ENCODE peak calls at places on chromosomes 11 and 22, in four cellular contexts. One of them, this sample, is unnamed. For H3K9me3, the result is how much of the 10 kb centered on the place peaks cover.

GRCh38 chr11:111402411-111402810 is 23.3 kb upstream of the POU2AF1 start:
- DNase-seq in IMR-90: no peak
- DNase-seq in K562: no peak
- DNase-seq in GM12878: no peak
- DNase-seq in this sample: no peak

GRCh38 chr22:40499187-40499753 is 128.9 kb downstream of the SGSM3 start:
- DNase-seq in IMR-90: peak
- DNase-seq in K562: peak
- DNase-seq in GM12878: peak
- DNase-seq in this sample: peak

GRCh38 chr22:31192513-31192912 is 19.6 kb upstream of the LIMK2 start:
- DNase-seq in IMR-90: peak
- DNase-seq in K562: no peak
- DNase-seq in GM12878: no peak
- DNase-seq in this sample: no peak

GRCh38 chr22:27489265-27489675 is 312.3 kb downstream of the MN1 start:
- DNase-seq in IMR-90: peak
- DNase-seq in K562: no peak
- DNase-seq in GM12878: no peak
- DNase-seq in this sample: no peak

GRCh38 chr11:28738549-28738948 is 630.4 kb downstream of the METTL15 start:
- DNase-seq in IMR-90: peak
- DNase-seq in K562: no peak
- DNase-seq in GM12878: no peak
- DNase-seq in this sample: peak

GRCh38 chr11:63478896-63479295 is 12.1 kb downstream of the PLAAT5 start:
- DNase-seq in IMR-90: peak
- DNase-seq in K562: peak
- DNase-seq in GM12878: peak
- DNase-seq in this sample: peak

GRCh38 chr11:962743-963142 is 37.1 kb downstream of the AP2A2 start:
- DNase-seq in IMR-90: no peak
- DNase-seq in K562: peak
- DNase-seq in GM12878: no peak
- DNase-seq in this sample: no peak

GRCh38 chr11:112540261-112540660 is 279.6 kb upstream of the PLET1 start:
- DNase-seq in IMR-90: no peak
- DNase-seq in K562: no peak
- DNase-seq in GM12878: no peak
- DNase-seq in this sample: no peak

GRCh38 chr11:119441898-119442243 is 18.9 kb upstream of the THY1 start:
- DNase-seq in IMR-90: no peak
- DNase-seq in K562: peak
- DNase-seq in GM12878: no peak
- DNase-seq in this sample: no peak

DNA sequence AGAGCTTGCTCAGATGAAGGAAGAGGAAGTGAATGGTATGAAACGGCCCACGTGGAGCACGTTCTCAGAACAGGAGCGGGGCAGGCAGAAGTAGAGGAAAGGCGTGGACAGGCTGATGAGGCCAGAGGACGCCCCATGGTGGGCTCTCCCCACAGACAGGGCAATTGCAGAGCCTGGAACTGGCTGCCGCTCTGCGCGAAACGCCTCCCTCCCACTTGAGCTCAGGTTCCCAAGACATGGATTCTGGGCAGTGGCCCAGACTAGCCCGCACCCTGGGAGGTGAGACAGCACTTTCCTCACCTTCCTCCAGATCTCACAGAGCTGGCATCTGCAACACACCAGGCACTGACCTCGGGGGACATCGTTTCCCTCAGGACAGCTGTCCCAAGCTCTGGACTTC is 117.6 kb downstream of the PHF21B start:
- DNase-seq in IMR-90: no peak
- DNase-seq in K562: no peak
- DNase-seq in GM12878: no peak
- DNase-seq in this sample: no peak
- TF ChIP-seq FOS in IMR-90: no peak
- TF ChIP-seq FOS in K562: no peak
- TF ChIP-seq FOS in GM12878: no peak
- TF ChIP-seq FOS in this sample: no peak

GRCh38 chr11:72124046-72124445 is 11.5 kb upstream of the FOLR3 start:
- DNase-seq in IMR-90: no peak
- DNase-seq in K562: no peak
- DNase-seq in GM12878: no peak
- DNase-seq in this sample: no peak

GRCh38 chr11:72122607-72123006 is 10.1 kb upstream of the ANAPC15 start:
- DNase-seq in IMR-90: no peak
- DNase-seq in K562: no peak
- DNase-seq in GM12878: no peak
- DNase-seq in this sample: no peak

GRCh38 chr11:72123117-72123653 is 10.7 kb upstream of the ANAPC15 start:
- DNase-seq in IMR-90: no peak
- DNase-seq in K562: no peak
- DNase-seq in GM12878: no peak
- DNase-seq in this sample: no peak

GRCh38 chr11:72127923-72128322 is 7.6 kb upstream of the FOLR3 start:
- DNase-seq in IMR-90: no peak
- DNase-seq in K562: no peak
- DNase-seq in GM12878: no peak
- DNase-seq in this sample: no peak

DNA sequence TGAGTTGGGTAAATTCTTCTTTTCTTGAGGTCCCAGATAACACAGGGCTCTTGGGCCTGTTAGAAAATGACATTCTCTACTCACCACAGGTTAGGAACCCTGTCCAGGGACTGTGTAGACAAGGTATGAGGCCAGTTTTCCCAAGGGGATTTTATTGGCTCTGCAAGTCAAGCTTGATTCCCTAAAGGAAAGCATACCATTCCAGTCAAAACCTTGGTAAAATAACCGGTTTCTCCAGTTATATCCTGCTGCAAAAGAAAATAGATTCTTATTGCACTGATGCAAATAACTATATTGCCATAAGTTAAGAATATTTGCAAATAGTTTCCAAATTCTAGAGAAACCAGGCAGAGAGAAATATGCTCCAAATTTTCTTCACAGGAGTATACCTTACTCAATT is 9.6 kb upstream of the FOLR3 start:
- DNase-seq in IMR-90: no peak
- DNase-seq in K562: no peak
- DNase-seq in GM12878: no peak
- DNase-seq in this sample: no peak
- H3K9me3 ChIP-seq in IMR-90: under half
- H3K9me3 ChIP-seq in K562: under half
- H3K9me3 ChIP-seq in GM12878: under half
- H3K9me3 ChIP-seq in this sample: under half

GRCh38 chr11:6027501-6027900 is 3.1 kb downstream of the OR56A1 start:
- DNase-seq in IMR-90: no peak
- DNase-seq in K562: no peak
- DNase-seq in GM12878: no peak
- DNase-seq in this sample: no peak

DNA sequence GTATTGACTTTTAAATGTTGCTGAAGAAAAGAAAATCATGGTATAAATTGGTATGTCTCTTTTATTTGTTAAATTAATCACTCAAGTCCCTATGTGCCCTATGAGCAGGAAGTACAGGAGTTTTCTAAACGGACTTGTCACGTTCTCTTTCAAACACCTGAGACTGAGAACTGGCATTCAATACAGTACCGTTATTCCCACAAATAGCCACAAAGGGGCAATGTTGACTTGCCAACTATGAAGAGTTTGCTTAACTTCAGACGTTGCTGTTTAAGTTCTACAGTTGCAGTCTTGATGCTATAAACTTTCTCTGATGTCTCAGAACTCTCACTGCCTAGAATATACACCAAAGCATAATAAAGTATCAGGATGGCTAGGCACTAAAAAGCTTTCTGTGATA is 7.6 kb downstream of the OR56A1 start:
- DNase-seq in IMR-90: peak
- DNase-seq in K562: peak
- DNase-seq in GM12878: peak
- DNase-seq in this sample: peak
- TF ChIP-seq FOS in IMR-90: no peak
- TF ChIP-seq FOS in K562: no peak
- TF ChIP-seq FOS in GM12878: no peak
- TF ChIP-seq FOS in this sample: no peak

DNA sequence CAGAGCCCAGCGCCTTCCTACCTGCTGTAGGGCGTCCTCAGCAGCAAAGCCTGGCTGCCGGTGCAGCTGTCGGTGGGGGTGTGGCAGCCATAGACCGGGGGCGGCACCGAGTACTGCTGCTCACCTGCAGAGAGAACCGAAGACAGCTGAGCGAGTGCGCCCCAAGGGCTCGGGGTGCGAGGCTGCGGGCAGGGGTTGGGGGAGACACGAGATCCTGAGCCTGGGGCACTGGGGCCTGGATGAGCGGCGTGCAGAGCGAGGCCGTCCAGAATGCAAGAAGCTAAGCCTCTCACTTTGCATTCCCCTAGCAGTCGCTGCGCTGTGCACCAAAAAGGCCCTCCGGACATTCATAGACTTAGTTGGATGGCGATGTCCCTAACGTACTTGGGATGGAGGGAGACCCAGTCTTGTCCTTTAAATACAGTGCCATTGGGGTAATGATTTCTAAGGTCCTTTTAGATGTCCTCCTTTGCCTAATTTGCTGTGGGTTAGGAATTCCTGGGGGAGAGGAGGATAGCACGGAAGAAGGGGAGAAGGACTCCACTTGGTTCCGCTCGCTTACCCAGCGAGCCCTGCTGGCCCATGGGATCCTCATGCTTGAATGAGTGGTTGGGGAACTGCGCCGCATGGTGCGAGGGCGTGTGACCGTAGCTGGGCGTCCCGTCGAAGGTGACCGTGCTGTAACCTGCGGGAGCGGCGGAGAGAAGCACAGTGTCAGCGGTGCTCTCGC is 7.2 kb downstream of the WT1 start:
- DNase-seq in IMR-90: no peak
- DNase-seq in K562: no peak
- DNase-seq in GM12878: no peak
- DNase-seq in this sample: no peak
- H3K9me3 ChIP-seq in IMR-90: under half
- H3K9me3 ChIP-seq in K562: under half
- H3K9me3 ChIP-seq in GM12878: under half
- H3K9me3 ChIP-seq in this sample: under half

GRCh38 chr11:61963282-61964057 is 4.0 kb downstream of the FTH1 start:
- DNase-seq in IMR-90: peak
- DNase-seq in K562: no peak
- DNase-seq in GM12878: peak
- DNase-seq in this sample: peak
- TF ChIP-seq FOS in IMR-90: no peak
- TF ChIP-seq FOS in K562: no peak
- TF ChIP-seq FOS in GM12878: no peak
- TF ChIP-seq FOS in this sample: no peak

GRCh38 chr11:70040869-70041501 is 37.1 kb upstream of the ANO1 start:
- DNase-seq in IMR-90: no peak
- DNase-seq in K562: no peak
- DNase-seq in GM12878: no peak
- DNase-seq in this sample: no peak
- H3K9me3 ChIP-seq in IMR-90: under half
- H3K9me3 ChIP-seq in K562: under half
- H3K9me3 ChIP-seq in GM12878: under half
- H3K9me3 ChIP-seq in this sample: under half